ENCODE peak calls at places on chromosome 16, in seven cellular contexts. One of them, this sample, is unnamed. For H3K4me1, the result is how much of the 10 kb centered on the place peaks cover.

GRCh38 chr16:70610273-70611223 is 35.8 kb upstream of the IL34 start:
- DNase-seq in testis: peak
- DNase-seq in kidney: peak
- DNase-seq in mammary epithelial cell: no peak
- DNase-seq in adrenal gland: peak
- DNase-seq in thyroid gland: peak
- DNase-seq in body of pancreas: peak
- DNase-seq in this sample: no peak

GRCh38 chr16:87735270-87736002 is 30.4 kb downstream of the KLHDC4 start:
- DNase-seq in thyroid gland: no peak
- DNase-seq in mammary epithelial cell: no peak
- DNase-seq in testis: no peak
- DNase-seq in adrenal gland: no peak
- DNase-seq in body of pancreas: no peak
- DNase-seq in kidney: no peak
- DNase-seq in this sample: peak

GRCh38 chr16:12508054-12508453 is 295.6 kb downstream of the CPPED1 start:
- DNase-seq in adrenal gland: no peak
- DNase-seq in mammary epithelial cell: no peak
- DNase-seq in testis: no peak
- DNase-seq in body of pancreas: no peak
- DNase-seq in kidney: no peak
- DNase-seq in thyroid gland: peak
- DNase-seq in this sample: no peak

GRCh38 chr16:30786936-30787612 is at the start of gene ZNF629:
- DNase-seq in testis: peak
- DNase-seq in kidney: peak
- DNase-seq in mammary epithelial cell: peak
- DNase-seq in thyroid gland: peak
- DNase-seq in body of pancreas: peak
- DNase-seq in adrenal gland: peak
- DNase-seq in this sample: peak

GRCh38 chr16:63201851-63202250 is 1165.6 kb upstream of the CDH8 start:
- DNase-seq in mammary epithelial cell: no peak
- DNase-seq in testis: no peak
- DNase-seq in thyroid gland: no peak
- DNase-seq in body of pancreas: no peak
- DNase-seq in kidney: no peak
- DNase-seq in adrenal gland: no peak
- DNase-seq in this sample: no peak

GRCh38 chr16:85132456-85133289 is 20.4 kb upstream of the CIBAR2 start:
- DNase-seq in adrenal gland: no peak
- DNase-seq in mammary epithelial cell: no peak
- DNase-seq in kidney: no peak
- DNase-seq in body of pancreas: no peak
- DNase-seq in thyroid gland: no peak
- DNase-seq in testis: no peak
- DNase-seq in this sample: no peak

GRCh38 chr16:23383881-23384280 is 69.1 kb downstream of the COG7 start:
- DNase-seq in kidney: peak
- DNase-seq in mammary epithelial cell: no peak
- DNase-seq in body of pancreas: no peak
- DNase-seq in testis: no peak
- DNase-seq in adrenal gland: no peak
- DNase-seq in thyroid gland: no peak
- DNase-seq in this sample: no peak

GRCh38 chr16:83852774-83853173 is 45.0 kb downstream of the HSBP1 start:
- DNase-seq in mammary epithelial cell: no peak
- DNase-seq in body of pancreas: no peak
- DNase-seq in thyroid gland: no peak
- DNase-seq in adrenal gland: no peak
- DNase-seq in kidney: no peak
- DNase-seq in testis: no peak
- DNase-seq in this sample: no peak

GRCh38 chr16:71628810-71629209 is 2.8 kb downstream of the MARVELD3 start:
- DNase-seq in mammary epithelial cell: peak
- DNase-seq in adrenal gland: no peak
- DNase-seq in testis: no peak
- DNase-seq in thyroid gland: peak
- DNase-seq in kidney: no peak
- DNase-seq in body of pancreas: peak
- DNase-seq in this sample: no peak

GRCh38 chr16:73056911-73057310 is 9.0 kb upstream of the ZFHX3 start:
- DNase-seq in kidney: no peak
- DNase-seq in body of pancreas: no peak
- DNase-seq in testis: no peak
- DNase-seq in thyroid gland: no peak
- DNase-seq in mammary epithelial cell: no peak
- DNase-seq in adrenal gland: no peak
- DNase-seq in this sample: no peak

GRCh38 chr16:61146429-61146828 is 889.8 kb downstream of the CDH8 start:
- DNase-seq in mammary epithelial cell: no peak
- DNase-seq in kidney: no peak
- DNase-seq in thyroid gland: no peak
- DNase-seq in adrenal gland: no peak
- DNase-seq in testis: no peak
- DNase-seq in body of pancreas: no peak
- DNase-seq in this sample: no peak

GRCh38 chr16:64534180-64534780 is 587.6 kb downstream of the CDH11 start:
- DNase-seq in thyroid gland: no peak
- DNase-seq in kidney: no peak
- DNase-seq in body of pancreas: no peak
- DNase-seq in testis: no peak
- DNase-seq in adrenal gland: no peak
- DNase-seq in mammary epithelial cell: no peak
- DNase-seq in this sample: no peak

GRCh38 chr16:83965444-83966152 is 2.4 kb upstream of the NECAB2 start:
- DNase-seq in testis: no peak
- DNase-seq in mammary epithelial cell: no peak
- DNase-seq in kidney: peak
- DNase-seq in body of pancreas: no peak
- DNase-seq in adrenal gland: no peak
- DNase-seq in thyroid gland: no peak
- DNase-seq in this sample: no peak

GRCh38 chr16:79599837-79600635 is 501 bp downstream of the MAF start:
- DNase-seq in mammary epithelial cell: peak
- DNase-seq in thyroid gland: peak
- DNase-seq in body of pancreas: peak
- DNase-seq in kidney: peak
- DNase-seq in testis: peak
- DNase-seq in adrenal gland: peak
- DNase-seq in this sample: no peak

GRCh38 chr16:81784042-81784785 is 5.1 kb downstream of the PLCG2 start:
- DNase-seq in adrenal gland: no peak
- DNase-seq in body of pancreas: no peak
- DNase-seq in kidney: no peak
- DNase-seq in thyroid gland: no peak
- DNase-seq in mammary epithelial cell: no peak
- DNase-seq in testis: peak
- DNase-seq in this sample: no peak

GRCh38 chr16:14308357-14308723 is 237.2 kb downstream of the MRTFB start:
- DNase-seq in body of pancreas: no peak
- DNase-seq in testis: no peak
- DNase-seq in adrenal gland: no peak
- DNase-seq in thyroid gland: no peak
- DNase-seq in kidney: no peak
- DNase-seq in mammary epithelial cell: no peak
- DNase-seq in this sample: no peak

GRCh38 chr16:71473891-71474290 is 11.8 kb upstream of the ZNF23 start:
- DNase-seq in body of pancreas: no peak
- DNase-seq in mammary epithelial cell: peak
- DNase-seq in kidney: no peak
- DNase-seq in testis: no peak
- DNase-seq in adrenal gland: no peak
- DNase-seq in thyroid gland: no peak
- DNase-seq in this sample: no peak

GRCh38 chr16:54176376-54176901 is 110.1 kb downstream of the IRX3 start:
- DNase-seq in body of pancreas: peak
- DNase-seq in mammary epithelial cell: no peak
- DNase-seq in kidney: no peak
- DNase-seq in adrenal gland: no peak
- DNase-seq in thyroid gland: no peak
- DNase-seq in testis: no peak
- DNase-seq in this sample: no peak

GRCh38 chr16:11403920-11404319 is 58.7 kb downstream of the RMI2 start:
- DNase-seq in kidney: no peak
- DNase-seq in mammary epithelial cell: no peak
- DNase-seq in thyroid gland: no peak
- DNase-seq in adrenal gland: no peak
- DNase-seq in body of pancreas: no peak
- DNase-seq in testis: no peak
- DNase-seq in this sample: no peak

GRCh38 chr16:11407047-11407982 is 62.1 kb downstream of the RMI2 start:
- DNase-seq in testis: peak
- DNase-seq in kidney: peak
- DNase-seq in thyroid gland: peak
- DNase-seq in mammary epithelial cell: peak
- DNase-seq in adrenal gland: peak
- DNase-seq in body of pancreas: peak
- DNase-seq in this sample: peak

GRCh38 chr16:11406177-11406560 is 60.9 kb downstream of the RMI2 start:
- DNase-seq in testis: no peak
- DNase-seq in adrenal gland: no peak
- DNase-seq in body of pancreas: no peak
- DNase-seq in mammary epithelial cell: no peak
- DNase-seq in thyroid gland: no peak
- DNase-seq in kidney: no peak
- DNase-seq in this sample: no peak

GRCh38 chr16:11404608-11405007 is 59.3 kb downstream of the RMI2 start:
- DNase-seq in testis: no peak
- DNase-seq in adrenal gland: no peak
- DNase-seq in thyroid gland: no peak
- DNase-seq in kidney: peak
- DNase-seq in body of pancreas: no peak
- DNase-seq in mammary epithelial cell: no peak
- DNase-seq in this sample: no peak

DNA sequence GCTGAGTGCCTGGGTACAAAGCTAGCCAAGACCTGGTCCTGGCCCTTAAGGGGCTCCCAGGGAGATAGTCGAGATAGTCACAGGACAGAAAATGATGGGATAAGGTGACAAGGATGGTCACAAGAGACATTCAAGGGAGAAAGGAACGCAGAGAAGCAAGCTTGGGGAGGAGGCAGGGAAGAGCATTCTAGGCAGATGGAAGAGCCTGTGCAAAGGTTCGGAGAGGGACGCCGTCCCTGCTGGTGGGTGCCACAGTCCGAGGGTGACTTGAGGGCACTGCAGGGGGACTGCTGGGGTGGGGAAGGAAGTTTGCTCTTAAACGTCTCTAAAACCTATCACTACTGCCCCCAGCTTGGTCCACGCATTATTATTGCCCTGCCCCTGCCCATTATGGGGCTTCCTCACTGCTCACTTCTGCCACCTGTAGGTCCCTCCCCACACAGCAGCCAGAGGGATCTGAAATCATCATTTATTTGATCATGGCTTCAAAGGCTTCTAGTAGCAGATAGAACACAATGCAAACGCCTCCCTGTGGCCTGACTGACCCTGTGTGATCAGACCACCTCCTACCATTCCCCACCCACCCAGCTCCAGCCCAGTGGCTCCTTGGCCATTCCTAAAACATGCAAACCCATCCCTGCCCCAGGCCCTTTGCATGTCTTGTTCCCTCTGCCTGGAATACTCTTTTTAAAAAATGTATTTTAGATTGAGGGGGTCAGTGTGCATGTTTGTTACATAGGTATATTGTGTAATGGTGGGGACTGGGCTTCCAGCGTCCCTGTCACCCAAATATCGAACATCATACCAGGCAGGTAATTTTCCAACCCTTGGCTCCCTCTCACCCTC is 60.3 kb downstream of the RMI2 start:
- DNase-seq in adrenal gland: peak
- DNase-seq in testis: peak
- DNase-seq in thyroid gland: peak
- DNase-seq in mammary epithelial cell: no peak
- DNase-seq in body of pancreas: no peak
- DNase-seq in kidney: peak
- DNase-seq in this sample: peak
- TF ChIP-seq CTCF in adrenal gland: peak
- TF ChIP-seq CTCF in testis: peak
- TF ChIP-seq CTCF in thyroid gland: no peak
- TF ChIP-seq CTCF in mammary epithelial cell: peak
- TF ChIP-seq CTCF in body of pancreas: peak
- TF ChIP-seq CTCF in kidney: peak
- TF ChIP-seq CTCF in this sample: peak

GRCh38 chr16:89392881-89393730 is 97.3 kb downstream of the ANKRD11 start:
- DNase-seq in body of pancreas: no peak
- DNase-seq in testis: no peak
- DNase-seq in kidney: peak
- DNase-seq in mammary epithelial cell: no peak
- DNase-seq in thyroid gland: no peak
- DNase-seq in adrenal gland: no peak
- DNase-seq in this sample: no peak
- H3K4me1 ChIP-seq in body of pancreas: under half
- H3K4me1 ChIP-seq in testis: under half
- H3K4me1 ChIP-seq in kidney: under half
- H3K4me1 ChIP-seq in mammary epithelial cell: under half
- H3K4me1 ChIP-seq in thyroid gland: half or more
- H3K4me1 ChIP-seq in adrenal gland: under half
- H3K4me1 ChIP-seq in this sample: under half

GRCh38 chr16:694863-695354 is 4.7 kb upstream of the WDR24 start:
- DNase-seq in thyroid gland: no peak
- DNase-seq in adrenal gland: no peak
- DNase-seq in kidney: peak
- DNase-seq in mammary epithelial cell: no peak
- DNase-seq in testis: no peak
- DNase-seq in body of pancreas: no peak
- DNase-seq in this sample: no peak
- H3K4me3 ChIP-seq in thyroid gland: no peak
- H3K4me3 ChIP-seq in adrenal gland: no peak
- H3K4me3 ChIP-seq in kidney: no peak
- H3K4me3 ChIP-seq in mammary epithelial cell: peak
- H3K4me3 ChIP-seq in testis: peak
- H3K4me3 ChIP-seq in body of pancreas: no peak
- H3K4me3 ChIP-seq in this sample: no peak

DNA sequence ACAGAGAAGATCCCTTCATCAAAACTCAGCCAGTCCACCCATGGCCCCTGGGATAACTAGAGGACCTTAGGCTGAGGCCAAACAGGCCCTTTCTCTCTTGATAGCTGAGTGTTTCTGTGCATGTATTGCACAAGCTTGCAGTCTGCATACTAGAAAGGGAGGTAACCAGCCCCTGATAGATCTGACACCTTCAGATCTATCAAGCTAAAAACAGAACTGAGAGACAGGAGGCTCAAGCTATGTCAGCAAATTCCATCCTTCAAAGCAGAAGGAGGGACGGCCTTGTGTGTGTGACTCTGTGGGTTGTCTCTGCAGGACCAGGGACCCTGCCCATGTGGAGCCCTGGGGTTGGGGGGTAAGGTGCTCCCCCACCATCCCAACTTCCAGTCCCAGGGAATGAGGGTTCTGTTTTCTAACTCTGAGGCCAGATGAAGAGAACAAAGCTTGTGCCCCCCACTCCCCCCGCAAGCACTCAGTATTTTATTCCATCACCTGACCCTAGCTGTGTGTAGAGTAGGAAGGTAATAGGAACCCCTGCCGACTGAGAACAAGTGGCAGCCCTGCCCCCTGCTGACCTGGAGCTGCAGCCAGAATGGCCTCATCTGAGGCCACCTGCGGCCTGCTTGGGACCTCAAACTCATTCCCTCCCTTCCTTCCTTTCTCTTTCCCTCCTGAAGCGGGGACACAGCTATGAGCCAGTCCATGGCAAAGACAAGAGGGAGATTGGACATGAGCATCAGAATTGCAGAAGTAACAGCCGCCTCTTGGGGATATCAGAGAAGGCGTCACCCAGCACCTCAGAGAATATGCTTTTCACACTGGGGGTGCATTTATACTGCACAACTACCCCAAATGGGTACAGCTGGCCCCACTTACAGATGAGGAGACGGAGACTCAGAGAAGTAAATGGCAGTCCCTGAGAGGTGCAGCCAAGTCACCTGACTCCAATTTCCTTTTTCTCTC is 63.7 kb downstream of the SMPD3 start:
- DNase-seq in mammary epithelial cell: no peak
- DNase-seq in testis: no peak
- DNase-seq in kidney: no peak
- DNase-seq in body of pancreas: no peak
- DNase-seq in thyroid gland: no peak
- DNase-seq in adrenal gland: no peak
- DNase-seq in this sample: no peak
- TF ChIP-seq CTCF in mammary epithelial cell: no peak
- TF ChIP-seq CTCF in testis: no peak
- TF ChIP-seq CTCF in kidney: no peak
- TF ChIP-seq CTCF in body of pancreas: no peak
- TF ChIP-seq CTCF in thyroid gland: no peak
- TF ChIP-seq CTCF in adrenal gland: no peak
- TF ChIP-seq CTCF in this sample: no peak